ENCODE peak calls at places on chromosome 9, in eight cellular contexts. F, M, I, O, U, B, W and A are unnamed samples.

GRCh38 chr9:81607593-81608288 is 81.6 kb downstream of the TLE1 start:
- DNase-seq in U (no peak), O (peak; percentile 9), M (no peak), W (no peak), B (no peak), I (peak; percentile 23), F (no peak), A (no peak)

GRCh38 chr9:115359011-115359780 is 241.2 kb upstream of the TNC start:
- DNase-seq in M (no peak), W (no peak), I (no peak), U (no peak), O (no peak), B (no peak), F (no peak), A (no peak)

GRCh38 chr9:34230556-34230955 is 51.7 kb downstream of the UBAP1 start:
- DNase-seq in O (no peak), U (no peak), I (no peak), M (no peak), B (no peak), F (no peak), W (no peak), A (no peak)

GRCh38 chr9:89522261-89522978 is 24.5 kb upstream of the SEMA4D start:
- DNase-seq in M (peak; percentile 70), O (no peak), I (no peak), U (peak; percentile 92), F (peak; percentile 59), B (peak; percentile 39), W (no peak), A (no peak)

GRCh38 chr9:29241320-29241719 is 1668.0 kb upstream of the C9orf72 start:
- DNase-seq in F (no peak), M (no peak), B (no peak), I (no peak), U (peak; percentile 28), O (no peak), W (no peak), A (peak; percentile 37)

GRCh38 chr9:764105-764524 is 77.4 kb upstream of the DMRT1 start:
- DNase-seq in U (peak; percentile 93), M (no peak), O (peak; percentile 82), I (no peak), W (no peak), F (peak; percentile 16), B (peak; percentile 60), A (peak; percentile 70)

GRCh38 chr9:136865768-136866103 is 372 bp downstream of the EDF1 start:
- DNase-seq in O (no peak), I (peak; percentile 85), B (peak; percentile 21), F (no peak), M (no peak), W (no peak), U (no peak), A (no peak)

GRCh38 chr9:27945386-27945785 is 372.1 kb upstream of the C9orf72 start:
- DNase-seq in O (peak; percentile 1), U (peak; percentile 50), F (no peak), W (no peak), I (no peak), B (no peak), M (no peak), A (peak; percentile 52)

GRCh38 chr9:125544988-125545651 is 161.9 kb downstream of the MAPKAP1 start:
- DNase-seq in W (no peak), B (no peak), U (no peak), I (no peak), O (peak; percentile 63), M (no peak), F (no peak), A (no peak)

GRCh38 chr9:34454571-34455065 is 3.8 kb downstream of the FAM219A start:
- DNase-seq in F (no peak), O (peak; percentile 45), U (peak; percentile 83), W (no peak), B (peak; percentile 25), M (no peak), I (no peak), A (peak; percentile 82)

GRCh38 chr9:133351908-133352634 is 4.1 kb downstream of the RPL7A start:
- DNase-seq in M (no peak), I (peak; percentile 74), F (no peak), U (peak; percentile 72), B (no peak), O (peak; percentile 65), W (no peak), A (peak; percentile 70)

GRCh38 chr9:14433841-14434511 is 120.0 kb upstream of the NFIB start:
- DNase-seq in B (no peak), I (no peak), F (no peak), O (peak; percentile 63), W (no peak), U (peak; percentile 64), M (no peak), A (peak; percentile 57)

GRCh38 chr9:38023661-38024035 is 45.4 kb downstream of the SHB start:
- DNase-seq in I (no peak), F (no peak), B (no peak), W (no peak), U (no peak), O (no peak), M (no peak), A (no peak)

GRCh38 chr9:117340422-117340821 is 74.4 kb downstream of the ASTN2 start:
- DNase-seq in U (no peak), I (no peak), W (no peak), F (no peak), B (no peak), O (no peak), M (no peak), A (no peak)

GRCh38 chr9:26510137-26510536 is 382.5 kb downstream of the CAAP1 start:
- DNase-seq in U (no peak), M (no peak), W (no peak), O (no peak), F (no peak), B (no peak), I (no peak), A (no peak)

GRCh38 chr9:131122158-131122557 is 3.2 kb upstream of the NUP214 start:
- DNase-seq in W (no peak), M (no peak), F (no peak), I (no peak), O (no peak), B (no peak), U (no peak), A (no peak)

GRCh38 chr9:89277454-89277853 is 33.5 kb upstream of the CKS2 start:
- DNase-seq in U (no peak), M (no peak), W (no peak), I (no peak), O (no peak), F (no peak), B (no peak), A (no peak)

GRCh38 chr9:115373000-115373709 is 255.2 kb upstream of the TNC start:
- DNase-seq in F (peak; percentile 24), U (peak; percentile 98), M (no peak), I (no peak), B (no peak), O (peak; percentile 95), W (no peak), A (peak; percentile 99)

GRCh38 chr9:93303258-93303771 is 119.4 kb downstream of the WNK2 start:
- DNase-seq in F (no peak), U (no peak), M (no peak), B (no peak), W (no peak), I (peak; percentile 56), O (no peak), A (no peak)

GRCh38 chr9:36101916-36102741 is 34.4 kb upstream of the GLIPR2 start:
- DNase-seq in B (peak; percentile 58), U (peak; percentile 99), F (no peak), M (no peak), W (peak; percentile 14), O (peak; percentile 99), I (no peak), A (peak; percentile 89)

GRCh38 chr9:99357575-99357974 is 135.5 kb downstream of the SEC61B start:
- DNase-seq in B (peak; percentile 79), F (no peak), M (no peak), W (no peak), O (peak; percentile 38), U (no peak), I (no peak), A (no peak)

GRCh38 chr9:136688274-136689107 is 1.2 kb upstream of the AGPAT2 start:
- DNase-seq in O (no peak), U (no peak), B (no peak), I (no peak), M (no peak), F (no peak), W (no peak), A (no peak)

GRCh38 chr9:87350915-87351314 is 146.8 kb upstream of the DAPK1 start:
- DNase-seq in B (no peak), I (no peak), W (no peak), F (no peak), U (no peak), M (no peak), O (peak; percentile 22), A (no peak)

GRCh38 chr9:116154334-116154975 is 864 bp downstream of the PAPPA start:
- DNase-seq in B (no peak), I (peak; percentile 68), W (no peak), F (no peak), M (no peak), O (no peak), U (peak; percentile 18), A (no peak)

GRCh38 chr9:33225319-33226152 is 14.4 kb upstream of the SPINK4 start:
- DNase-seq in B (peak; percentile 58), I (no peak), U (peak; percentile 72), W (peak; percentile 25), M (peak; percentile 42), O (peak; percentile 79), F (peak; percentile 30), A (peak; percentile 80)

GRCh38 chr9:112011051-112011620 is 114.5 kb downstream of the UGCG start:
- DNase-seq in W (no peak), O (peak; percentile 62), B (no peak), M (no peak), I (no peak), F (no peak), U (no peak), A (no peak)

GRCh38 chr9:16442622-16443021 is 427.8 kb downstream of the BNC2 start:
- DNase-seq in O (peak; percentile 17), B (no peak), W (no peak), M (no peak), U (peak; percentile 82), I (peak; percentile 80), F (no peak), A (peak; percentile 63)

GRCh38 chr9:93955356-93956182 is 414 bp upstream of the BARX1 start:
- DNase-seq in U (no peak), W (no peak), I (no peak), F (no peak), O (no peak), B (no peak), M (peak; percentile 42), A (no peak)